ENCODE peak calls at places on chromosome 5, in six cellular contexts. V is transverse colon, T is aorta, L is sigmoid colon, N is fibroblast of lung, H is uterus. P is an unnamed sample.

GRCh38 chr5:160133071-160133917 is 14.0 kb upstream of the PWWP2A start:
- DNase-seq in V (no peak), T (peak), L (no peak), N (peak), H (peak), P (peak)

GRCh38 chr5:171957591-171958251 is 48.7 kb downstream of the FBXW11 start:
- DNase-seq in V (no peak), T (no peak), L (no peak), N (peak), H (peak), P (no peak)

GRCh38 chr5:127176769-127177168 is 103.5 kb upstream of the C5orf63 start:
- DNase-seq in V (no peak), T (no peak), L (no peak), N (no peak), H (no peak), P (no peak)

GRCh38 chr5:37197340-37198050 is 51.7 kb downstream of the CPLANE1 start:
- DNase-seq in V (no peak), T (no peak), L (no peak), N (no peak), H (no peak), P (no peak)

GRCh38 chr5:114360816-114361723 is 800 bp upstream of the KCNN2 start:
- DNase-seq in V (no peak), T (no peak), L (no peak), N (no peak), H (peak), P (peak)

GRCh38 chr5:39274388-39275085 is 55.2 kb upstream of the FYB1 start:
- DNase-seq in V (no peak), T (no peak), L (no peak), N (no peak), H (no peak), P (no peak)

GRCh38 chr5:173717959-173718358 is 101.5 kb upstream of the BOD1 start:
- DNase-seq in V (no peak), T (no peak), L (no peak), N (no peak), H (no peak), P (no peak)

GRCh38 chr5:148697177-148697820 is 43.0 kb upstream of the HTR4 start:
- DNase-seq in V (no peak), T (peak), L (peak), N (peak), H (peak), P (no peak)

GRCh38 chr5:19927919-19928318 is 60.1 kb downstream of the CDH18 start:
- DNase-seq in V (no peak), T (no peak), L (no peak), N (no peak), H (no peak), P (no peak)

GRCh38 chr5:172683696-172684464 is 42.8 kb downstream of the NEURL1B start:
- DNase-seq in V (no peak), T (peak), L (no peak), N (no peak), H (no peak), P (peak)

GRCh38 chr5:175742290-175742994 is 84.6 kb downstream of the HRH2 start:
- DNase-seq in V (no peak), T (no peak), L (no peak), N (no peak), H (no peak), P (no peak)

GRCh38 chr5:139774980-139775654 is 20.5 kb upstream of the PSD2 start:
- DNase-seq in V (peak), T (peak), L (peak), N (peak), H (peak), P (peak)

GRCh38 chr5:127072861-127073846 is at the start of gene C5orf63:
- DNase-seq in V (peak), T (peak), L (peak), N (peak), H (peak), P (peak)

GRCh38 chr5:580436-580835 is 31.7 kb upstream of the CEP72 start:
- DNase-seq in V (no peak), T (no peak), L (peak), N (no peak), H (no peak), P (no peak)

GRCh38 chr5:133939668-133940067 is 28.8 kb downstream of the C5orf15 start:
- DNase-seq in V (no peak), T (no peak), L (no peak), N (no peak), H (no peak), P (no peak)

GRCh38 chr5:167634432-167634831 is 657.0 kb upstream of the WWC1 start:
- DNase-seq in V (no peak), T (no peak), L (no peak), N (peak), H (no peak), P (no peak)

GRCh38 chr5:149271717-149272558 is at the start of gene AFAP1L1:
- DNase-seq in V (peak), T (peak), L (peak), N (peak), H (peak), P (peak)

GRCh38 chr5:150166193-150167162 is at the start of gene CDX1:
- DNase-seq in V (peak), T (no peak), L (no peak), N (no peak), H (no peak), P (no peak)

GRCh38 chr5:80917596-80917995 is 42.6 kb upstream of the RASGRF2 start:
- DNase-seq in V (no peak), T (no peak), L (no peak), N (no peak), H (no peak), P (no peak)

GRCh38 chr5:16826379-16827125 is 109.5 kb downstream of the MYO10 start:
- DNase-seq in V (no peak), T (no peak), L (no peak), N (no peak), H (no peak), P (no peak)

GRCh38 chr5:1202026-1202797 is 817 bp downstream of the SLC6A19 start:
- DNase-seq in V (no peak), T (peak), L (no peak), N (no peak), H (no peak), P (no peak)

GRCh38 chr5:9545959-9546851 is at the start of gene SEMA5A:
- DNase-seq in V (peak), T (peak), L (peak), N (peak), H (peak), P (peak)

GRCh38 chr5:34597034-34597433 is 59.1 kb upstream of the RAI14 start:
- DNase-seq in V (no peak), T (no peak), L (no peak), N (peak), H (no peak), P (no peak)

GRCh38 chr5:3010301-3010952 is 258.9 kb upstream of the IRX2 start:
- DNase-seq in V (no peak), T (no peak), L (peak), N (no peak), H (no peak), P (no peak)

GRCh38 chr5:141695627-141696180 is 13.7 kb upstream of the ARAP3 start:
- DNase-seq in V (peak), T (no peak), L (no peak), N (peak), H (no peak), P (no peak)

GRCh38 chr5:116320486-116320885 is 235.7 kb downstream of the COMMD10 start:
- DNase-seq in V (no peak), T (no peak), L (no peak), N (peak), H (no peak), P (no peak)

GRCh38 chr5:44919560-44919959 is 110.8 kb downstream of the MRPS30 start:
- DNase-seq in V (no peak), T (no peak), L (no peak), N (peak), H (no peak), P (no peak)

GRCh38 chr5:35202319-35203111 is 27.8 kb downstream of the PRLR start:
- DNase-seq in V (peak), T (peak), L (no peak), N (peak), H (no peak), P (no peak)

GRCh38 chr5:75566710-75567309 is 44.4 kb upstream of the ANKDD1B start:
- DNase-seq in V (no peak), T (no peak), L (no peak), N (peak), H (no peak), P (no peak)

GRCh38 chr5:91038180-91038808 is 344.8 kb downstream of the ARRDC3 start:
- DNase-seq in V (peak), T (no peak), L (peak), N (no peak), H (no peak), P (no peak)

DNA sequence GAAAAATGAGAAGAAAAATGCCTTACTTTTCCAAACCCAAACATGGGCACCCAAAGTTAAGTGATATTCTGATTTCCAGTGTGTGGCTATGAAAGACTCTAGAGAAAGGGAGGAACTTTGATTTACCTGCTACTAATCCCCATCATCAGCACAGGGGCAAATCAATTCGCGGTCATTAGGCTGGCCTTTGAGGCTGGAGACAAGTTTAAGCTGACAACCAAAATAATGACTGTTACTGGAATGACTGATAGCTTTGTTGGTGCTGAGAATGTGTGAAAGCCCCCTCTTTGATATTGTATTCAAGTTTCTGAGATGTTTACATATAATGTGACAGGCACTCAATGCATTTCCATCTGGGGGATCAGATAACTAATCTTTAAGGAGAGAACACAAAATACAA is 12.5 kb upstream of the INSYN2B start:
- DNase-seq in V (no peak), T (no peak), L (no peak), N (no peak), H (no peak), P (no peak)
- H3K27ac ChIP-seq in V (no peak), T (no peak), L (no peak), N (no peak), H (no peak), P (no peak)

GRCh38 chr5:58318468-58318867 is 141.4 kb downstream of the PLK2 start:
- DNase-seq in V (no peak), T (no peak), L (no peak), N (peak), H (no peak), P (no peak)

GRCh38 chr5:58314356-58315045 is 145.4 kb downstream of the PLK2 start:
- DNase-seq in V (no peak), T (no peak), L (no peak), N (peak), H (peak), P (no peak)

GRCh38 chr5:58315794-58316193 is 144.1 kb downstream of the PLK2 start:
- DNase-seq in V (no peak), T (no peak), L (no peak), N (no peak), H (no peak), P (no peak)

GRCh38 chr5:58317808-58318207 is 142.1 kb downstream of the PLK2 start:
- DNase-seq in V (no peak), T (no peak), L (no peak), N (peak), H (no peak), P (no peak)

DNA sequence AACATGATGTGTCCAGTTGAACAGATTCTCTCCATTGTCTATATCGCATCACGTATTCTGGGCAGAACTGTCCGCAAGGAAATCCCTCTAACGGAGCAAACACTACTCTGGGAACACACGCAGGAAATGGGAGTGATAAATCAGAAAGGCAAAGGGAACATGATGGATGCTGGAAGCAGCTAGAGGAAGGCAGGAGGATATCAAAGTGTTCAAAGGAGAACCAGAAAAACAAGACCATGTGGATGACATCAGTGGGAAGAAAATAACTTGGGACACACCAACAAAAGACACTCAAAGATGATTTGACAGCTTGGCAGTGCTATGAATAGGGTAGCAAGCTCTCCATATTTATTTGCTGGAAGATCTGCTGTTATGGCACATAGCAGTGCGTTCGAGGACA is 142.9 kb downstream of the PLK2 start:
- DNase-seq in V (no peak), T (no peak), L (no peak), N (no peak), H (peak), P (no peak)
- H3K27ac ChIP-seq in V (no peak), T (no peak), L (no peak), N (no peak), H (no peak), P (no peak)

DNA sequence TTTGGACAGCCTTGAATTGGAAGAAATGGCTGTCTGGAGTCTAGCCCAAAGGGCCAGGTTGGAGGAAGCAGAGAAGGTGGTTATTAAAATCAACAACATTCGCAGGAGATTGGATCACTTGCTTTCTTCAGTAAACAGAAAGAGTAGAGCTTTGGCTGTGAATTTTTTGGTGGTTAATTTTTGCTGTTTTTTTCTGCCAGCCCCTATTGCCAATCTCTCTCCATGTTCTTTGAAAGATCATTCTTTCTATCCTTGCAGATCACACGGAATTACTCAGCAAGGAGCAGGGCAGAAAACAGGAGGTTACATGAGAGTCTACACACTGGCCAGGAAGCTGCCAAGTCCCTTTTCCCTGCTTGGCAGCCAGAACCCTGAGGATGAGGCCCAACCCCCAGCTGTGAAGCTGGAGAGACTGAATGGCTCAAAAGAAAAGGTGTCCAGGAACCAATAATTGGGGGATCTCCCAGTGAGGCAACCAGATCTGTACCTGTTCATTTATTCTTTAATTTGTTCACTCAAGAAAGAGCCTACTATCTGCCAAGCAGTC is 13.0 kb downstream of the GLRX start:
- DNase-seq in V (peak), T (no peak), L (peak), N (peak), H (no peak), P (peak)
- H3K27ac ChIP-seq in V (peak), T (peak), L (peak), N (peak), H (peak), P (peak)

DNA sequence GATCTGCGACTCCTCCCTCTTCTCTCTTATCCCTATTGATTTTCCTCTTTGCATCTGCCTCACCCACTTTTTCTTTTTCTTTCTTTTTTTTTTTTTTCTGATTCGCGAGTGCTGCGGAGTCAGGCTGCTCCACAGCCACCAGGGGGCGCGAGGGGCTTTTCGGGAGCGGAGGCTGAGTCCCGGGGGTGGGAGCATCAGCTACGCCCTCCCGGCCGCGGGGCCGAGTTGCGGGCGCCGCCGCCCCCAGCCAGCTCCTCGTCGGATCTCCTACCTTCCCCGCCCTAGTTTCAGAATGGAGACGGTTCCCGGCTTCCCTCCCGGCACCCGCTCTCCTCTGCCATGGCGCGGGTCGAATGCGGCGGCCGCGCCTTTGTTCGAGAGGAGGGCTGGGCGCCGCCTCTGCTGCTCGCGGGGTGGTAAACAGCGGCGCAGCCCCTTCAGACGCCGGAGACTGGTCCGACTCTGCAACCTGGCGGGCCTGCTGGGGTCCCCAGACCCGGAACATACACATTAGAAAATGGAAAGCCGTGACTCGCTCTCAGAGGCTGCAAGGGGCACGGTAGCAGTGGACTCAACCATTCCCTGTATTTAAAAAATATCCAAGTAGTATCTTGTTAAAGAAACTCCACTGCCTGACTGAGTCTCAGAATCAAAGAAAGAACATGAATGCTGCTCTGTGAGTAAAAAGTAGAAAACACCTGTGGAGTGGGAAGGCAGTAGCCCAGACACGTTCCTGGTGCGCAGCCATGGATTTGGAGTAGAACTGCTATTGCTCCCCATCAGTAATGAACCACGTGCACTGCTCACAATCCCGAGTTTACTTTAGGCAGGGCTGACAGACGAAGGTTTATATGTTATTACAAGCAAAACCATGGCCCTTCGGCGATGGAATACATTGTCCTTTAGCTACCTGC is 55.7 kb downstream of the DPYSL3 start:
- DNase-seq in V (peak), T (peak), L (peak), N (peak), H (peak), P (peak)
- H3K27ac ChIP-seq in V (peak), T (peak), L (peak), N (peak), H (peak), P (peak)

GRCh38 chr5:135034963-135035677 is 1.1 kb upstream of the PITX1 start:
- DNase-seq in V (no peak), T (no peak), L (no peak), N (no peak), H (no peak), P (peak)
- H3K27ac ChIP-seq in V (peak), T (no peak), L (peak), N (no peak), H (no peak), P (peak)

DNA sequence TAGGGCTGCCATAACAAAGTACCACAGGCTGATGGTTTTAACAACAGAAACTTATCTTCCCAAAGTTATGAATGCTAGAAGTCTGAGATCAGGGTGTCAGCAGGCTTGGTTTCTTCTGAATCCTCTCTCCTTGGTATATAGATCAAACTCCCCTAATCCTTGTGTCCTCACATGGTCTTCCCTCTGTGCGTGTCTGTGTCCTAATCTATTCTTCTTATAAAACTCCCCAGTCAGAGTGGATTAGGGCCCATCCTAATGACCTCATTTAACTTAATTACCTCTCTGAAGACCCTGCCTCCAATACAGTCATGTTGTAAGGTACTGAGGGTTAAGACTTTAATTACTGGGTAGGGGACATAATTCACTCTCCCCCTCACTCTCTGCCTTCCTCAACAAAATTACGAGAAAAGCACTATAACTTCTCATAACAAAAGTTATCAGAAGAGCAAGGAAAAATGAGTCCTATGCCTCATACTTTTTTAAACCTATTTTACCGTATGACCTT is 68.6 kb downstream of the DPYSL3 start:
- DNase-seq in V (no peak), T (no peak), L (no peak), N (no peak), H (no peak), P (no peak)
- H3K27ac ChIP-seq in V (peak), T (no peak), L (peak), N (no peak), H (no peak), P (no peak)

DNA sequence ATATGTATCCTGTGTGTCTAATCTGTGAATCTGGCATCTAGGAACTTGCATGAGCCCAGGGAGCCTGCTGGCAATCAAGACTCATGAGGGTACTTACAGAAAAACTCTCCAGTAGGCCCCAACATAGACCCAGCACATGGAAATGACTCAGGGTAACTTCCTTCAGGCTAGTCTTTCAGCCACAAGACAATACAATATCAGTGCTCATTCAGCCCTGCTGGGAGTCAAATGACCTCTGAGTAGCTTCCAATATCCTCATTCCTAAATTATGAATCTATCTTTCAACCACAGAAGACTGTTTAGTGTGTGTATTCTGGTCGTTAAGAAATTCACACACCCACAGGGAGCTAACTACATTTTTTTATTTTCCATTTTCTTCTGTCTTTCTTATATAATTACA is 1273.0 kb downstream of the EFNA5 start:
- DNase-seq in V (no peak), T (no peak), L (no peak), N (peak), H (no peak), P (no peak)
- H3K27ac ChIP-seq in V (no peak), T (no peak), L (no peak), N (peak), H (no peak), P (no peak)

GRCh38 chr5:73673161-73673591 is 47.2 kb downstream of the ARHGEF28 start:
- DNase-seq in V (no peak), T (no peak), L (no peak), N (peak), H (no peak), P (no peak)
- H3K27ac ChIP-seq in V (peak), T (peak), L (peak), N (peak), H (no peak), P (no peak)

P was measured in psoas muscle.